ENCODE peak calls at places on chromosomes 3 and 15, in nine cellular contexts. One of them, this sample, is unnamed.

GRCh38 chr3:126393563-126393962 is 1.1 kb upstream of the CFAP100 start:
- DNase-seq in aorta: no peak
- DNase-seq in skeletal muscle cell: no peak
- DNase-seq in CD8-positive, alpha-beta memory T cell: no peak
- DNase-seq in epithelial cell of proximal tubule: no peak
- DNase-seq in bronchial epithelial cell: no peak
- DNase-seq in breast epithelium: no peak
- DNase-seq in Peyer's patch: no peak
- DNase-seq in Panc1: no peak
- DNase-seq in this sample: no peak

GRCh38 chr3:127787071-127787490 is 35.2 kb downstream of the MGLL start:
- DNase-seq in Panc1: no peak
- DNase-seq in aorta: no peak
- DNase-seq in breast epithelium: no peak
- DNase-seq in bronchial epithelial cell: no peak
- DNase-seq in epithelial cell of proximal tubule: no peak
- DNase-seq in Peyer's patch: peak
- DNase-seq in CD8-positive, alpha-beta memory T cell: no peak
- DNase-seq in skeletal muscle cell: no peak
- DNase-seq in this sample: peak

GRCh38 chr15:36109943-36110658 is 469.3 kb upstream of the CDIN1 start:
- DNase-seq in Peyer's patch: no peak
- DNase-seq in CD8-positive, alpha-beta memory T cell: no peak
- DNase-seq in breast epithelium: no peak
- DNase-seq in epithelial cell of proximal tubule: no peak
- DNase-seq in skeletal muscle cell: peak
- DNase-seq in bronchial epithelial cell: peak
- DNase-seq in aorta: peak
- DNase-seq in Panc1: no peak
- DNase-seq in this sample: peak

GRCh38 chr3:45765286-45765851 is 31.0 kb downstream of the SLC6A20 start:
- DNase-seq in aorta: no peak
- DNase-seq in Panc1: no peak
- DNase-seq in bronchial epithelial cell: no peak
- DNase-seq in Peyer's patch: peak
- DNase-seq in CD8-positive, alpha-beta memory T cell: no peak
- DNase-seq in breast epithelium: peak
- DNase-seq in epithelial cell of proximal tubule: no peak
- DNase-seq in skeletal muscle cell: no peak
- DNase-seq in this sample: no peak

GRCh38 chr15:57820119-57820518 is 113.6 kb downstream of the POLR2M start:
- DNase-seq in CD8-positive, alpha-beta memory T cell: no peak
- DNase-seq in aorta: no peak
- DNase-seq in epithelial cell of proximal tubule: peak
- DNase-seq in bronchial epithelial cell: peak
- DNase-seq in Panc1: no peak
- DNase-seq in Peyer's patch: no peak
- DNase-seq in skeletal muscle cell: peak
- DNase-seq in breast epithelium: no peak
- DNase-seq in this sample: peak

GRCh38 chr3:46894256-46894655 is 16.7 kb downstream of the PTH1R start:
- DNase-seq in skeletal muscle cell: no peak
- DNase-seq in epithelial cell of proximal tubule: no peak
- DNase-seq in Panc1: no peak
- DNase-seq in breast epithelium: no peak
- DNase-seq in aorta: peak
- DNase-seq in Peyer's patch: no peak
- DNase-seq in bronchial epithelial cell: no peak
- DNase-seq in CD8-positive, alpha-beta memory T cell: no peak
- DNase-seq in this sample: no peak

GRCh38 chr15:67835349-67836133 is 4.3 kb downstream of the RNU6-1 start:
- DNase-seq in bronchial epithelial cell: no peak
- DNase-seq in Panc1: no peak
- DNase-seq in epithelial cell of proximal tubule: no peak
- DNase-seq in Peyer's patch: no peak
- DNase-seq in skeletal muscle cell: no peak
- DNase-seq in CD8-positive, alpha-beta memory T cell: no peak
- DNase-seq in breast epithelium: no peak
- DNase-seq in aorta: no peak
- DNase-seq in this sample: no peak

GRCh38 chr15:53462631-53463030 is 296.8 kb downstream of the WDR72 start:
- DNase-seq in breast epithelium: no peak
- DNase-seq in aorta: no peak
- DNase-seq in bronchial epithelial cell: no peak
- DNase-seq in skeletal muscle cell: no peak
- DNase-seq in Panc1: no peak
- DNase-seq in Peyer's patch: no peak
- DNase-seq in epithelial cell of proximal tubule: no peak
- DNase-seq in CD8-positive, alpha-beta memory T cell: no peak
- DNase-seq in this sample: no peak

GRCh38 chr3:190323241-190323617 is 983 bp upstream of the CLDN1 start:
- DNase-seq in Peyer's patch: no peak
- DNase-seq in CD8-positive, alpha-beta memory T cell: no peak
- DNase-seq in bronchial epithelial cell: peak
- DNase-seq in skeletal muscle cell: no peak
- DNase-seq in breast epithelium: no peak
- DNase-seq in epithelial cell of proximal tubule: no peak
- DNase-seq in Panc1: no peak
- DNase-seq in aorta: peak
- DNase-seq in this sample: no peak

GRCh38 chr3:139534444-139534812 is 5.1 kb downstream of the RBP1 start:
- DNase-seq in Panc1: no peak
- DNase-seq in breast epithelium: no peak
- DNase-seq in aorta: no peak
- DNase-seq in skeletal muscle cell: peak
- DNase-seq in epithelial cell of proximal tubule: peak
- DNase-seq in Peyer's patch: peak
- DNase-seq in bronchial epithelial cell: peak
- DNase-seq in CD8-positive, alpha-beta memory T cell: no peak
- DNase-seq in this sample: peak

GRCh38 chr3:2657408-2657807 is 452.8 kb downstream of the IL5RA start:
- DNase-seq in Peyer's patch: no peak
- DNase-seq in epithelial cell of proximal tubule: no peak
- DNase-seq in aorta: no peak
- DNase-seq in skeletal muscle cell: no peak
- DNase-seq in bronchial epithelial cell: peak
- DNase-seq in CD8-positive, alpha-beta memory T cell: no peak
- DNase-seq in Panc1: no peak
- DNase-seq in breast epithelium: no peak
- DNase-seq in this sample: no peak
- H3K4me3 ChIP-seq in Peyer's patch: no peak
- H3K4me3 ChIP-seq in epithelial cell of proximal tubule: no peak
- H3K4me3 ChIP-seq in aorta: no peak
- H3K4me3 ChIP-seq in skeletal muscle cell: no peak
- H3K4me3 ChIP-seq in bronchial epithelial cell: no peak
- H3K4me3 ChIP-seq in CD8-positive, alpha-beta memory T cell: no peak
- H3K4me3 ChIP-seq in Panc1: no peak
- H3K4me3 ChIP-seq in breast epithelium: no peak
- H3K4me3 ChIP-seq in this sample: no peak

DNA sequence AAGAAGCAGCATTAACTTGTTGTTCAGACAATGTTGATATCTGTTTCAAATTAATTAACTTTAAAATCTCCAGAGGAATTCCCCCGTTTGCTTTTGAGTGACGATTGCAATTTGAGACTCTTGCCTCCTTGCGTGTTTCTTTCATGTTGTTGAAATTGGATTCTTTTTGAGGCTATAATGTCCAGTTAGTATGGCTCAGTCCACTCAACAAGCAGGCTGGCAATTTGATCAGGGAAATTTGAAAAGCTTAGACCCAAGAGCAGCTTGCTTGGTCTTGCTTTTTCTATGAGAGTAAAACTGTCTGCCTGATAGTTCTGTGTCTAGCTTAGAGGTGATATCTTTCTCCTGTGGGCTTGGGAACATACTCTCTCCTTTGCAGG is 2.0 kb downstream of the ARID3B start:
- DNase-seq in skeletal muscle cell: no peak
- DNase-seq in bronchial epithelial cell: no peak
- DNase-seq in Panc1: no peak
- DNase-seq in Peyer's patch: no peak
- DNase-seq in aorta: no peak
- DNase-seq in CD8-positive, alpha-beta memory T cell: no peak
- DNase-seq in breast epithelium: no peak
- DNase-seq in epithelial cell of proximal tubule: no peak
- DNase-seq in this sample: no peak
- H3K4me3 ChIP-seq in skeletal muscle cell: no peak
- H3K4me3 ChIP-seq in bronchial epithelial cell: no peak
- H3K4me3 ChIP-seq in Panc1: peak
- H3K4me3 ChIP-seq in Peyer's patch: no peak
- H3K4me3 ChIP-seq in aorta: no peak
- H3K4me3 ChIP-seq in CD8-positive, alpha-beta memory T cell: peak
- H3K4me3 ChIP-seq in breast epithelium: no peak
- H3K4me3 ChIP-seq in epithelial cell of proximal tubule: no peak
- H3K4me3 ChIP-seq in this sample: no peak

DNA sequence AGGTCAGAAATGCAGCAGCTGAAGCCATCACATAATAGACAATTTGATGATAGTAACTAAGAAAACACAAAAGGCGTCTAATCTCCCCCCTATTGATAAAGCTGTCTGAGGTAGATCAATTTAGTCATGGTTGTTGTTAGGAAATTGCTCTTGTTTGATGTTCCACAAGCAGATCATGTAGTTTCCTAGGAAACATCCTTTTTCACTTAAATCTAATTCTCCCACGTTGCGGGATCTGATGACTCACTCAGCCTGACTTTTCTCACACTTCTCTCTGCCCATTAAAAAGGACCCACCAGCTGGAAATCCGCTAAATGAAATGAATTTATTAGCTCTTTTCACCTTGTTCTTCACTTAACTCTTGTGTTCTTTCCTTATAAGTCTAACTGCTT is 795.9 kb upstream of the ARPP21 start:
- DNase-seq in CD8-positive, alpha-beta memory T cell: no peak
- DNase-seq in breast epithelium: no peak
- DNase-seq in Peyer's patch: no peak
- DNase-seq in epithelial cell of proximal tubule: no peak
- DNase-seq in Panc1: no peak
- DNase-seq in bronchial epithelial cell: no peak
- DNase-seq in skeletal muscle cell: no peak
- DNase-seq in aorta: no peak
- DNase-seq in this sample: no peak
- H3K4me3 ChIP-seq in CD8-positive, alpha-beta memory T cell: no peak
- H3K4me3 ChIP-seq in breast epithelium: no peak
- H3K4me3 ChIP-seq in Peyer's patch: no peak
- H3K4me3 ChIP-seq in epithelial cell of proximal tubule: no peak
- H3K4me3 ChIP-seq in Panc1: no peak
- H3K4me3 ChIP-seq in bronchial epithelial cell: no peak
- H3K4me3 ChIP-seq in skeletal muscle cell: no peak
- H3K4me3 ChIP-seq in aorta: no peak
- H3K4me3 ChIP-seq in this sample: no peak

GRCh38 chr15:69194854-69195253 is 34.4 kb downstream of the GLCE start:
- DNase-seq in breast epithelium: no peak
- DNase-seq in Peyer's patch: no peak
- DNase-seq in aorta: no peak
- DNase-seq in skeletal muscle cell: no peak
- DNase-seq in CD8-positive, alpha-beta memory T cell: no peak
- DNase-seq in epithelial cell of proximal tubule: no peak
- DNase-seq in bronchial epithelial cell: no peak
- DNase-seq in Panc1: no peak
- DNase-seq in this sample: no peak

GRCh38 chr15:69193948-69194827 is 33.8 kb downstream of the GLCE start:
- DNase-seq in aorta: no peak
- DNase-seq in Peyer's patch: no peak
- DNase-seq in Panc1: no peak
- DNase-seq in epithelial cell of proximal tubule: no peak
- DNase-seq in skeletal muscle cell: peak
- DNase-seq in bronchial epithelial cell: peak
- DNase-seq in breast epithelium: no peak
- DNase-seq in CD8-positive, alpha-beta memory T cell: no peak
- DNase-seq in this sample: peak

GRCh38 chr15:69190091-69190490 is 29.7 kb downstream of the GLCE start:
- DNase-seq in skeletal muscle cell: no peak
- DNase-seq in epithelial cell of proximal tubule: no peak
- DNase-seq in CD8-positive, alpha-beta memory T cell: no peak
- DNase-seq in bronchial epithelial cell: no peak
- DNase-seq in breast epithelium: no peak
- DNase-seq in Peyer's patch: no peak
- DNase-seq in aorta: no peak
- DNase-seq in Panc1: no peak
- DNase-seq in this sample: no peak

GRCh38 chr15:69189157-69189556 is 28.7 kb downstream of the GLCE start:
- DNase-seq in skeletal muscle cell: no peak
- DNase-seq in breast epithelium: no peak
- DNase-seq in Panc1: no peak
- DNase-seq in bronchial epithelial cell: peak
- DNase-seq in CD8-positive, alpha-beta memory T cell: no peak
- DNase-seq in epithelial cell of proximal tubule: no peak
- DNase-seq in Peyer's patch: no peak
- DNase-seq in aorta: no peak
- DNase-seq in this sample: no peak

DNA sequence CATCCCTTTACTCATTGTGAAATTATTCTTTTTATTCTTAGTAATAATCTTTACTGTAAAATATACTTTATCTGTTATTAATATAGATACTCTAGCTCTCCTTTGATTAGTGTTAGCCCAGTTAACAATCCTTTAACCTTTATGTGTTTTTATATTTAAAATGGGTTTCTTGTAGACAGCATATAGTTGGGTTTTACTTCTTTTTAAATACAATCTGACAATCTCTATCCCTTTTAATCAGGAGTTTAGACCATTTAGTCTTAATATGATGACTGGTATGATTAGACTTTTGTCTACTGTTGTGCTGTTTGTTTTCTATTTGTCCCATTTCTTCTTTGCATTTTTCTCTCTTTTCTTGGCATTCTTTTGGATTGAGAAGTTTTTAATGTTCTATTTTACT is 30.1 kb downstream of the GLCE start:
- DNase-seq in aorta: no peak
- DNase-seq in CD8-positive, alpha-beta memory T cell: no peak
- DNase-seq in Peyer's patch: no peak
- DNase-seq in epithelial cell of proximal tubule: no peak
- DNase-seq in bronchial epithelial cell: no peak
- DNase-seq in skeletal muscle cell: no peak
- DNase-seq in Panc1: no peak
- DNase-seq in breast epithelium: no peak
- DNase-seq in this sample: no peak
- H3K4me3 ChIP-seq in aorta: no peak
- H3K4me3 ChIP-seq in CD8-positive, alpha-beta memory T cell: no peak
- H3K4me3 ChIP-seq in Peyer's patch: no peak
- H3K4me3 ChIP-seq in epithelial cell of proximal tubule: no peak
- H3K4me3 ChIP-seq in bronchial epithelial cell: no peak
- H3K4me3 ChIP-seq in skeletal muscle cell: no peak
- H3K4me3 ChIP-seq in Panc1: no peak
- H3K4me3 ChIP-seq in breast epithelium: no peak
- H3K4me3 ChIP-seq in this sample: no peak

GRCh38 chr15:42081463-42081830 is 12.9 kb downstream of the PLA2G4D start:
- DNase-seq in aorta: no peak
- DNase-seq in CD8-positive, alpha-beta memory T cell: no peak
- DNase-seq in Panc1: no peak
- DNase-seq in skeletal muscle cell: no peak
- DNase-seq in breast epithelium: peak
- DNase-seq in Peyer's patch: no peak
- DNase-seq in epithelial cell of proximal tubule: no peak
- DNase-seq in bronchial epithelial cell: no peak
- DNase-seq in this sample: no peak
- H3K4me3 ChIP-seq in aorta: no peak
- H3K4me3 ChIP-seq in CD8-positive, alpha-beta memory T cell: no peak
- H3K4me3 ChIP-seq in Panc1: no peak
- H3K4me3 ChIP-seq in skeletal muscle cell: no peak
- H3K4me3 ChIP-seq in breast epithelium: no peak
- H3K4me3 ChIP-seq in Peyer's patch: no peak
- H3K4me3 ChIP-seq in epithelial cell of proximal tubule: no peak
- H3K4me3 ChIP-seq in bronchial epithelial cell: no peak
- H3K4me3 ChIP-seq in this sample: no peak